ENCODE peak calls at places on chromosomes 3 and 15, in four cellular contexts. K is HFF-Myc, F is tibial nerve, Q is mesothelial cell of epicardium. L is an unnamed sample.

GRCh38 chr3:196740476-196741400 is 1.1 kb downstream of the PAK2 start:
- DNase-seq in K (no peak), F (peak), Q (peak), L (no peak)

GRCh38 chr3:152835311-152836102 is 576 bp downstream of the P2RY1 start:
- DNase-seq in Q (peak), K (no peak), F (peak), L (no peak)

GRCh38 chr3:111070772-111071256 is 802 bp upstream of the NECTIN3 start:
- DNase-seq in F (no peak), Q (no peak), K (no peak), L (peak)

GRCh38 chr3:118938183-118938961 is 96.3 kb downstream of the IGSF11 start:
- DNase-seq in K (no peak), F (no peak), Q (no peak), L (no peak)

GRCh38 chr15:76931397-76932089 is at the start of gene RCN2:
- DNase-seq in K (peak), Q (peak), F (peak), L (peak)

GRCh38 chr15:66927326-66928077 is 137.9 kb upstream of the SMAD3 start:
- DNase-seq in Q (no peak), K (no peak), F (no peak), L (no peak)

GRCh38 chr3:184066211-184066610 is 13.4 kb downstream of the HTR3C start:
- DNase-seq in F (no peak), K (no peak), Q (no peak), L (no peak)

GRCh38 chr3:195540031-195540430 is 3.1 kb downstream of the PPP1R2 start:
- DNase-seq in Q (no peak), F (no peak), K (no peak), L (no peak)

GRCh38 chr3:45870099-45870498 is 16.2 kb upstream of the CCR9 start:
- DNase-seq in F (no peak), K (no peak), Q (no peak), L (no peak)

GRCh38 chr3:69542265-69543079 is 156.6 kb upstream of the FRMD4B start:
- DNase-seq in F (no peak), K (no peak), Q (peak), L (no peak)

GRCh38 chr3:55567615-55568014 is 80.5 kb upstream of the WNT5A start:
- DNase-seq in Q (no peak), K (no peak), F (no peak), L (no peak)
- TF ChIP-seq CTCF in Q (no peak), K (no peak), F (no peak), L (no peak)

DNA sequence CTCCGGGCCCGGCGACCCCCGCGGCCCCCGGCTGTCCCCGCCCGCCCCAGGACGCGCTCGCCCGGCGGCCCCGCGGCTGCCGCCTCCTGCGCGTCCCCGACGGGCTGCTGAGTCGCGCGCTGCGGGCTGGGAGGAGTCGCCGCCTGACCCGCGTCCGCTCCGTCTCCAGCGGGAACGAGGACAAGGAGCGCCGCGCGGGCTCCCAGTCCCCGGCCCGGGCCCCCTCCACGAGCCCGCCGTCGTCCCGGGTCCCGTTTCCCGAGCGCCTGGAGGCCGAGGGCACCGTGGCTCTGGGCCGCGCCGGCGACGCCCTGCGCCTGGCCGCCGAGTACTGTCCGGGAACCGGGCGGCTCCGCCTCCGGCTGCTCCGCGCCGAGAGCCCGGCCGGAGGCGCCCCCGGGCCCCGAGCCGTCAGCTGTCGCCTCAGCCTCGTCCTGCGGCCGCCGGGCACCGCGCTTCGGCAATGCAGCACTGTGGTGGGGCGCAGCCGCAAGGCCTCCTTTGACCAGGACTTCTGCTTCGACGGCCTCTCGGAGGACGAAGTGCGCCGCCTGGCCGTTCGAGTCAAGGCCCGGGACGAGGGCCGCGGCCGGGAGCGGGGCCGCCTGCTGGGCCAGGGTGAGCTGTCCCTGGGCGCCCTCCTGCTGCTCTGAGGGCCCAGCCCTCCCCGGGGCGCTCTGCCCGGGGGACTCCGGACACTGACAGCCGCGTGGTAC is 1.5 kb downstream of the C2CD4A start:
- DNase-seq in Q (peak), F (peak), K (no peak), L (no peak)
- TF ChIP-seq CTCF in Q (no peak), F (peak), K (peak), L (no peak)

GRCh38 chr3:131895766-131896165 is 139.0 kb downstream of the CPNE4 start:
- DNase-seq in F (no peak), K (no peak), Q (no peak), L (no peak)

GRCh38 chr3:131896285-131896684 is 138.5 kb downstream of the CPNE4 start:
- DNase-seq in Q (no peak), K (no peak), F (no peak), L (no peak)

DNA sequence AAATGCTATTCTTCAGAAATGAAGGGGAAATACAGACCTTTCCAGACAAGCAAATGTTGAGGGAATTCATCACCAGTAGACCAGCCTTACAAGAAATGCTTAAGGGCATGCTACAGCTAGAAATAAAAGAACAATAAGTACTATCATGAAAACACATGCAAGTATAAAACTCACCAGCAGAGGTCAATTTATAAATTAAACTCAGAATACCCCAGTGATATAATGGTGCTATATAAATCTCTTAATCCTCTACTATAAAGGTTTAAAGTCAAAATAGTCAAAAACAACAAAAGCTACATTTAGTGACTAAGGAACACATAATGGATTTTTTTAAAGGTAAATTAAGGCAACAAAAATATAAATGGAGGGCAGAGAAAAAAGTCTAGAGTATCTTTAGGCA is 142.5 kb downstream of the CPNE4 start:
- DNase-seq in K (no peak), Q (no peak), F (no peak), L (no peak)
- TF ChIP-seq CTCF in K (no peak), Q (peak), F (no peak), L (no peak)

GRCh38 chr3:175108613-175109151 is 249.5 kb downstream of the NAALADL2 start:
- DNase-seq in F (no peak), Q (no peak), K (no peak), L (no peak)

GRCh38 chr3:175105066-175105465 is 245.9 kb downstream of the NAALADL2 start:
- DNase-seq in Q (no peak), K (no peak), F (no peak), L (no peak)

GRCh38 chr3:175111036-175111435 is 251.9 kb downstream of the NAALADL2 start:
- DNase-seq in Q (no peak), F (no peak), K (peak), L (no peak)

GRCh38 chr3:175108012-175108411 is 248.9 kb downstream of the NAALADL2 start:
- DNase-seq in K (no peak), F (no peak), Q (no peak), L (no peak)

DNA sequence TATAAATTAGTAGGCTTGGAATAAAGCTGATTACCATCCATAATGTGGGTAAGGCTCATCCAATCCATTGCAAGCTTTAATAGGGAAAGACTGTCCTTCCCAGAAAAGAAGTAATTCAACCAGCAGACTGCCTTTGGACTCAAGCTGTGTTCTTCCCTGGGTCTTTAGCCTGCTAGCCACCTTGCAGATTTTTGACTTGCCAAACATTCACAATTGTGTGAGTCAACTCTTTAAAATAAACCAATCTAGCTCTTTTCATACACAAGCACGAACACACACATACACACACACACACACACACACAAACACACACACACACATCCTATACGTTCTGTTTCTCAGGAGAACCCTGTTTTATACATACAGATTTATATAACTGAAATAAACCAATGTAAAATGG is 248.1 kb downstream of the NAALADL2 start:
- DNase-seq in Q (no peak), K (no peak), F (no peak), L (no peak)
- TF ChIP-seq CTCF in Q (no peak), K (no peak), F (no peak), L (no peak)

GRCh38 chr3:24493951-24494615 is 567 bp downstream of the THRB start:
- DNase-seq in K (no peak), F (peak), Q (peak), L (peak)

GRCh38 chr3:24496529-24497482 is 2.2 kb upstream of the THRB start:
- DNase-seq in Q (peak), K (peak), F (peak), L (peak)

GRCh38 chr3:24492971-24493551 is 1.6 kb downstream of the THRB start:
- DNase-seq in K (no peak), F (no peak), Q (no peak), L (no peak)

GRCh38 chr3:24495334-24495994 is 814 bp upstream of the THRB start:
- DNase-seq in K (no peak), F (peak), Q (peak), L (no peak)

GRCh38 chr3:24494616-24495333 is at the start of gene THRB:
- DNase-seq in F (peak), K (no peak), Q (peak), L (peak)
- TF ChIP-seq CTCF in F (peak), K (peak), Q (peak), L (no peak)

DNA sequence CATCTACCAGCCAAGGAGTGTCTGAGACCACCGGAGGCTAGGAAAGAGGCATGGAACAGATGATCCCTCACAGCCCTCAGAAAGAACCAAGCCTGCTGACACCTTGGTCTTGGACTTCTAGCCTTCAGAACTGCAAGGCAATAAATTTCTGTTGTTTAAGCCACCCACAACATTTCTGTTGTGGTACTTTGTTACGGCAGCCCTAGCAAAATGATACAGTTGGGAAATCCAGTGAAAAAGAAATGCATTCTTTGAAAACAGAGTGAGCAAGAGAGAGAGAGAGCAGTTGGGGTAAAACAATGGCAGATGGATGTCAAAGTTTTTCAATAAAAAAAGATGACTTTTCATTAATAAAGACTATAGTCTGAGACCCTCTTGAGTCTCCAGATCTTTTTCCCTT is 219.4 kb downstream of the NFKBIZ start:
- DNase-seq in Q (no peak), K (no peak), F (no peak), L (no peak)
- TF ChIP-seq CTCF in Q (no peak), K (no peak), F (no peak), L (no peak)